ENCODE peak calls at places on chromosomes 7 and 10, in five cellular contexts. One of them, this sample, is unnamed.

GRCh38 chr7:131959106-131959812 is 402.8 kb upstream of the PODXL start:
- DNase-seq in HTR-8/SVneo: no peak
- DNase-seq in iris pigment epithelial cell: no peak
- DNase-seq in prostate gland: no peak
- DNase-seq in globus pallidus: no peak
- DNase-seq in this sample: no peak

GRCh38 chr7:35993663-35994622 is 159.1 kb upstream of the EEPD1 start:
- DNase-seq in globus pallidus: no peak
- DNase-seq in prostate gland: no peak
- DNase-seq in HTR-8/SVneo: no peak
- DNase-seq in iris pigment epithelial cell: peak
- DNase-seq in this sample: no peak

GRCh38 chr7:55063633-55064032 is 44.8 kb downstream of the EGFR start:
- DNase-seq in HTR-8/SVneo: peak
- DNase-seq in prostate gland: no peak
- DNase-seq in iris pigment epithelial cell: peak
- DNase-seq in globus pallidus: no peak
- DNase-seq in this sample: no peak

GRCh38 chr7:37376386-37376785 is 72.3 kb downstream of the ELMO1 start:
- DNase-seq in iris pigment epithelial cell: no peak
- DNase-seq in prostate gland: no peak
- DNase-seq in globus pallidus: no peak
- DNase-seq in HTR-8/SVneo: no peak
- DNase-seq in this sample: no peak

GRCh38 chr10:18437486-18437885 is 213.9 kb downstream of the NSUN6 start:
- DNase-seq in HTR-8/SVneo: no peak
- DNase-seq in globus pallidus: no peak
- DNase-seq in prostate gland: no peak
- DNase-seq in iris pigment epithelial cell: peak
- DNase-seq in this sample: no peak

GRCh38 chr10:47452495-47453434 is 31.1 kb downstream of the ANXA8 start:
- DNase-seq in globus pallidus: no peak
- DNase-seq in iris pigment epithelial cell: no peak
- DNase-seq in prostate gland: no peak
- DNase-seq in HTR-8/SVneo: no peak
- DNase-seq in this sample: no peak

GRCh38 chr10:24465124-24465874 is 256.4 kb downstream of the KIAA1217 start:
- DNase-seq in HTR-8/SVneo: no peak
- DNase-seq in globus pallidus: no peak
- DNase-seq in prostate gland: peak
- DNase-seq in iris pigment epithelial cell: peak
- DNase-seq in this sample: no peak

GRCh38 chr10:31366703-31367102 is 47.7 kb downstream of the ZEB1 start:
- DNase-seq in prostate gland: no peak
- DNase-seq in globus pallidus: no peak
- DNase-seq in iris pigment epithelial cell: no peak
- DNase-seq in HTR-8/SVneo: no peak
- DNase-seq in this sample: no peak

GRCh38 chr10:126063353-126063791 is 167.0 kb downstream of the FANK1 start:
- DNase-seq in globus pallidus: no peak
- DNase-seq in iris pigment epithelial cell: peak
- DNase-seq in HTR-8/SVneo: peak
- DNase-seq in prostate gland: no peak
- DNase-seq in this sample: no peak

GRCh38 chr10:103833731-103834365 is 21.5 kb downstream of the SH3PXD2A start:
- DNase-seq in iris pigment epithelial cell: no peak
- DNase-seq in prostate gland: no peak
- DNase-seq in globus pallidus: no peak
- DNase-seq in HTR-8/SVneo: no peak
- DNase-seq in this sample: peak

GRCh38 chr10:50585921-50586739 is 37.6 kb downstream of the SGMS1 start:
- DNase-seq in HTR-8/SVneo: peak
- DNase-seq in prostate gland: no peak
- DNase-seq in globus pallidus: no peak
- DNase-seq in iris pigment epithelial cell: peak
- DNase-seq in this sample: no peak

GRCh38 chr7:13198741-13199140 is 511.3 kb downstream of the ARL4A start:
- DNase-seq in HTR-8/SVneo: no peak
- DNase-seq in iris pigment epithelial cell: peak
- DNase-seq in prostate gland: no peak
- DNase-seq in globus pallidus: no peak
- DNase-seq in this sample: no peak

GRCh38 chr10:116385994-116386809 is 41.4 kb upstream of the PNLIPRP3 start:
- DNase-seq in iris pigment epithelial cell: peak
- DNase-seq in prostate gland: no peak
- DNase-seq in HTR-8/SVneo: no peak
- DNase-seq in globus pallidus: peak
- DNase-seq in this sample: no peak

GRCh38 chr10:52443419-52444388 is 129.6 kb downstream of the DKK1 start:
- DNase-seq in prostate gland: peak
- DNase-seq in HTR-8/SVneo: peak
- DNase-seq in iris pigment epithelial cell: peak
- DNase-seq in globus pallidus: no peak
- DNase-seq in this sample: no peak

This sample was measured in heart left ventricle.